ENCODE peak calls at places on chromosomes 3 and 15, in eight cellular contexts. Q is foreskin fibroblast; D is neural crest cell; K is stimulated activated CD8-positive, alpha-beta memory T cell treated with anti-CD3 and anti-CD28 coated beads, Interleukin-4, amount 100 ng/mL, for 48 hours; G is AG10803; N is H54; Z is ecto neural progenitor cell; T is mesenteric fat pad. E is an unnamed sample.

GRCh38 chr3:90010341-90010740 is 902.9 kb downstream of the EPHA3 start:
- DNase-seq in T (no peak), D (no peak), K (no peak), G (no peak), Q (peak), N (no peak), Z (no peak), E (no peak)

GRCh38 chr3:69318410-69318809 is 67.5 kb downstream of the FRMD4B start:
- DNase-seq in K (no peak), N (no peak), T (no peak), G (no peak), D (no peak), Z (no peak), Q (no peak), E (no peak)

GRCh38 chr3:59979542-59979941 is 929.7 kb upstream of the CFAP20DC start:
- DNase-seq in T (no peak), N (no peak), K (no peak), G (no peak), Q (no peak), D (no peak), Z (no peak), E (no peak)

GRCh38 chr15:88610756-88611231 is 10.3 kb upstream of the AEN start:
- DNase-seq in D (no peak), K (no peak), T (no peak), Z (no peak), N (peak), G (peak), Q (peak), E (no peak)

GRCh38 chr3:101849714-101850326 is 506 bp downstream of the NFKBIZ start:
- DNase-seq in T (no peak), N (no peak), G (no peak), Q (peak), Z (peak), D (no peak), K (peak), E (no peak)

GRCh38 chr3:183637106-183637486 is 1.7 kb downstream of the KLHL24 start:
- DNase-seq in N (no peak), G (no peak), Z (no peak), K (no peak), T (no peak), D (no peak), Q (no peak), E (no peak)

GRCh38 chr3:153038779-153039178 is 123.2 kb upstream of the RAP2B start:
- DNase-seq in K (no peak), N (no peak), Z (no peak), Q (no peak), G (no peak), T (no peak), D (no peak), E (no peak)

GRCh38 chr3:99965077-99965476 is 147.4 kb downstream of the CMSS1 start:
- DNase-seq in N (no peak), G (peak), T (no peak), Z (no peak), Q (peak), D (no peak), K (no peak), E (no peak)

GRCh38 chr3:169243122-169243521 is 420.4 kb downstream of the MECOM start:
- DNase-seq in Q (peak), Z (no peak), T (no peak), K (no peak), N (no peak), D (no peak), G (peak), E (no peak)

E was measured in cardiac septum.